ENCODE peak calls at places on chromosome 11, in six cellular contexts. One of them, this sample, is unnamed. For H3K4me1 and H3K36me3, the result is how much of the 10 kb centered on the place peaks cover.

GRCh38 chr11:118910309-118911112 is 15.2 kb downstream of the BCL9L start:
- DNase-seq in pancreas: peak
- DNase-seq in lower lobe of right lung: peak
- DNase-seq in CD8-positive, alpha-beta T cell: peak
- DNase-seq in right lobe of liver: peak
- DNase-seq in PC-3: peak
- DNase-seq in this sample: peak

GRCh38 chr11:134412508-134413333 is 679 bp upstream of the B3GAT1 start:
- DNase-seq in PC-3: no peak
- DNase-seq in pancreas: no peak
- DNase-seq in lower lobe of right lung: no peak
- DNase-seq in right lobe of liver: no peak
- DNase-seq in CD8-positive, alpha-beta T cell: peak
- DNase-seq in this sample: peak

GRCh38 chr11:11117730-11118129 is 235.3 kb downstream of the CSNK2A3 start:
- DNase-seq in right lobe of liver: no peak
- DNase-seq in PC-3: no peak
- DNase-seq in pancreas: no peak
- DNase-seq in CD8-positive, alpha-beta T cell: no peak
- DNase-seq in lower lobe of right lung: no peak
- DNase-seq in this sample: no peak

GRCh38 chr11:117814766-117815261 is 9.7 kb downstream of the FXYD2 start:
- DNase-seq in lower lobe of right lung: peak
- DNase-seq in CD8-positive, alpha-beta T cell: peak
- DNase-seq in PC-3: no peak
- DNase-seq in right lobe of liver: no peak
- DNase-seq in pancreas: peak
- DNase-seq in this sample: peak

GRCh38 chr11:96963375-96963774 is 573.6 kb downstream of the JRKL start:
- DNase-seq in pancreas: no peak
- DNase-seq in PC-3: no peak
- DNase-seq in CD8-positive, alpha-beta T cell: no peak
- DNase-seq in right lobe of liver: no peak
- DNase-seq in lower lobe of right lung: no peak
- DNase-seq in this sample: no peak

GRCh38 chr11:125663910-125664309 is 16.7 kb downstream of the ACRV1 start:
- DNase-seq in lower lobe of right lung: no peak
- DNase-seq in PC-3: no peak
- DNase-seq in CD8-positive, alpha-beta T cell: no peak
- DNase-seq in right lobe of liver: no peak
- DNase-seq in pancreas: no peak
- DNase-seq in this sample: no peak

GRCh38 chr11:58675344-58676155 is 53.1 kb downstream of the CNTF start:
- DNase-seq in lower lobe of right lung: peak
- DNase-seq in right lobe of liver: peak
- DNase-seq in CD8-positive, alpha-beta T cell: peak
- DNase-seq in PC-3: peak
- DNase-seq in pancreas: peak
- DNase-seq in this sample: peak

GRCh38 chr11:127003260-127003981 is 2.9 kb upstream of the KIRREL3 start:
- DNase-seq in lower lobe of right lung: no peak
- DNase-seq in PC-3: no peak
- DNase-seq in pancreas: peak
- DNase-seq in right lobe of liver: peak
- DNase-seq in CD8-positive, alpha-beta T cell: no peak
- DNase-seq in this sample: peak

GRCh38 chr11:37710031-37710430 is 1112.0 kb upstream of the RAG2 start:
- DNase-seq in lower lobe of right lung: no peak
- DNase-seq in pancreas: no peak
- DNase-seq in CD8-positive, alpha-beta T cell: no peak
- DNase-seq in PC-3: no peak
- DNase-seq in right lobe of liver: no peak
- DNase-seq in this sample: no peak

GRCh38 chr11:128927108-128927461 is 15.6 kb downstream of the TP53AIP1 start:
- DNase-seq in right lobe of liver: no peak
- DNase-seq in lower lobe of right lung: no peak
- DNase-seq in CD8-positive, alpha-beta T cell: no peak
- DNase-seq in PC-3: no peak
- DNase-seq in pancreas: no peak
- DNase-seq in this sample: no peak

GRCh38 chr11:86116996-86117705 is 48.3 kb upstream of the PICALM start:
- DNase-seq in lower lobe of right lung: no peak
- DNase-seq in CD8-positive, alpha-beta T cell: no peak
- DNase-seq in PC-3: peak
- DNase-seq in right lobe of liver: no peak
- DNase-seq in pancreas: no peak
- DNase-seq in this sample: no peak

GRCh38 chr11:68868221-68868620 is 26.5 kb upstream of the CPT1A start:
- DNase-seq in PC-3: no peak
- DNase-seq in right lobe of liver: no peak
- DNase-seq in pancreas: no peak
- DNase-seq in lower lobe of right lung: no peak
- DNase-seq in CD8-positive, alpha-beta T cell: no peak
- DNase-seq in this sample: no peak

GRCh38 chr11:69599502-69599901 is 41.5 kb upstream of the CCND1 start:
- DNase-seq in PC-3: no peak
- DNase-seq in right lobe of liver: no peak
- DNase-seq in CD8-positive, alpha-beta T cell: no peak
- DNase-seq in pancreas: no peak
- DNase-seq in lower lobe of right lung: no peak
- DNase-seq in this sample: peak

GRCh38 chr11:134552749-134553148 is 140.7 kb upstream of the B3GAT1 start:
- DNase-seq in right lobe of liver: no peak
- DNase-seq in CD8-positive, alpha-beta T cell: no peak
- DNase-seq in PC-3: no peak
- DNase-seq in lower lobe of right lung: no peak
- DNase-seq in pancreas: no peak
- DNase-seq in this sample: no peak

GRCh38 chr11:134224710-134225662 is 515 bp downstream of the VPS26B start:
- DNase-seq in pancreas: peak
- DNase-seq in PC-3: peak
- DNase-seq in CD8-positive, alpha-beta T cell: peak
- DNase-seq in right lobe of liver: peak
- DNase-seq in lower lobe of right lung: peak
- DNase-seq in this sample: peak

GRCh38 chr11:46597609-46598219 is 3.9 kb upstream of the AMBRA1 start:
- DNase-seq in PC-3: no peak
- DNase-seq in pancreas: no peak
- DNase-seq in CD8-positive, alpha-beta T cell: no peak
- DNase-seq in right lobe of liver: no peak
- DNase-seq in lower lobe of right lung: no peak
- DNase-seq in this sample: no peak

GRCh38 chr11:78354741-78355705 is 62.6 kb downstream of the GAB2 start:
- DNase-seq in lower lobe of right lung: peak
- DNase-seq in right lobe of liver: no peak
- DNase-seq in pancreas: no peak
- DNase-seq in CD8-positive, alpha-beta T cell: no peak
- DNase-seq in PC-3: no peak
- DNase-seq in this sample: peak

GRCh38 chr11:126411971-126412381 is 56.5 kb downstream of the ST3GAL4 start:
- DNase-seq in CD8-positive, alpha-beta T cell: no peak
- DNase-seq in pancreas: no peak
- DNase-seq in right lobe of liver: no peak
- DNase-seq in lower lobe of right lung: no peak
- DNase-seq in PC-3: no peak
- DNase-seq in this sample: no peak

GRCh38 chr11:117950999-117951961 is 22.1 kb upstream of the TMPRSS13 start:
- DNase-seq in pancreas: no peak
- DNase-seq in lower lobe of right lung: no peak
- DNase-seq in right lobe of liver: no peak
- DNase-seq in PC-3: no peak
- DNase-seq in CD8-positive, alpha-beta T cell: peak
- DNase-seq in this sample: no peak

GRCh38 chr11:111792955-111793500 is 26.8 kb upstream of the PPP2R1B start:
- DNase-seq in PC-3: no peak
- DNase-seq in CD8-positive, alpha-beta T cell: no peak
- DNase-seq in lower lobe of right lung: no peak
- DNase-seq in right lobe of liver: no peak
- DNase-seq in pancreas: no peak
- DNase-seq in this sample: no peak

GRCh38 chr11:88303037-88303436 is 34.5 kb downstream of the CTSC start:
- DNase-seq in CD8-positive, alpha-beta T cell: no peak
- DNase-seq in right lobe of liver: no peak
- DNase-seq in pancreas: no peak
- DNase-seq in lower lobe of right lung: no peak
- DNase-seq in PC-3: no peak
- DNase-seq in this sample: no peak

GRCh38 chr11:94504689-94505293 is 7.5 kb upstream of the C11orf97 start:
- DNase-seq in PC-3: peak
- DNase-seq in CD8-positive, alpha-beta T cell: no peak
- DNase-seq in pancreas: no peak
- DNase-seq in lower lobe of right lung: no peak
- DNase-seq in right lobe of liver: no peak
- DNase-seq in this sample: peak

GRCh38 chr11:47980907-47981621 is 705 bp downstream of the PTPRJ start:
- DNase-seq in right lobe of liver: peak
- DNase-seq in lower lobe of right lung: peak
- DNase-seq in CD8-positive, alpha-beta T cell: no peak
- DNase-seq in pancreas: peak
- DNase-seq in PC-3: peak
- DNase-seq in this sample: peak

GRCh38 chr11:126647735-126648134 is 292.2 kb downstream of the ST3GAL4 start:
- DNase-seq in CD8-positive, alpha-beta T cell: no peak
- DNase-seq in right lobe of liver: no peak
- DNase-seq in lower lobe of right lung: no peak
- DNase-seq in PC-3: peak
- DNase-seq in pancreas: no peak
- DNase-seq in this sample: peak

GRCh38 chr11:46381046-46381835 is at the start of gene MDK:
- DNase-seq in CD8-positive, alpha-beta T cell: no peak
- DNase-seq in lower lobe of right lung: peak
- DNase-seq in pancreas: peak
- DNase-seq in PC-3: no peak
- DNase-seq in right lobe of liver: no peak
- DNase-seq in this sample: peak

GRCh38 chr11:102426570-102426969 is 26.0 kb downstream of the TMEM123 start:
- DNase-seq in PC-3: no peak
- DNase-seq in CD8-positive, alpha-beta T cell: no peak
- DNase-seq in right lobe of liver: no peak
- DNase-seq in lower lobe of right lung: no peak
- DNase-seq in pancreas: no peak
- DNase-seq in this sample: no peak
- H3K4me1 ChIP-seq in PC-3: under half
- H3K4me1 ChIP-seq in CD8-positive, alpha-beta T cell: half or more
- H3K4me1 ChIP-seq in right lobe of liver: under half
- H3K4me1 ChIP-seq in lower lobe of right lung: under half
- H3K4me1 ChIP-seq in pancreas: under half
- H3K4me1 ChIP-seq in this sample: half or more

GRCh38 chr11:1563149-1563638 is 8.9 kb downstream of the DUSP8 start:
- DNase-seq in pancreas: no peak
- DNase-seq in lower lobe of right lung: no peak
- DNase-seq in CD8-positive, alpha-beta T cell: no peak
- DNase-seq in right lobe of liver: no peak
- DNase-seq in PC-3: no peak
- DNase-seq in this sample: no peak

GRCh38 chr11:1565173-1565903 is 6.7 kb downstream of the DUSP8 start:
- DNase-seq in lower lobe of right lung: no peak
- DNase-seq in CD8-positive, alpha-beta T cell: no peak
- DNase-seq in pancreas: peak
- DNase-seq in PC-3: no peak
- DNase-seq in right lobe of liver: no peak
- DNase-seq in this sample: no peak

GRCh38 chr11:1564535-1565172 is 7.4 kb downstream of the DUSP8 start:
- DNase-seq in lower lobe of right lung: no peak
- DNase-seq in CD8-positive, alpha-beta T cell: no peak
- DNase-seq in pancreas: peak
- DNase-seq in PC-3: peak
- DNase-seq in right lobe of liver: no peak
- DNase-seq in this sample: peak

GRCh38 chr11:1562469-1563148 is 9.5 kb downstream of the DUSP8 start:
- DNase-seq in PC-3: no peak
- DNase-seq in right lobe of liver: no peak
- DNase-seq in lower lobe of right lung: peak
- DNase-seq in CD8-positive, alpha-beta T cell: no peak
- DNase-seq in pancreas: no peak
- DNase-seq in this sample: no peak

DNA sequence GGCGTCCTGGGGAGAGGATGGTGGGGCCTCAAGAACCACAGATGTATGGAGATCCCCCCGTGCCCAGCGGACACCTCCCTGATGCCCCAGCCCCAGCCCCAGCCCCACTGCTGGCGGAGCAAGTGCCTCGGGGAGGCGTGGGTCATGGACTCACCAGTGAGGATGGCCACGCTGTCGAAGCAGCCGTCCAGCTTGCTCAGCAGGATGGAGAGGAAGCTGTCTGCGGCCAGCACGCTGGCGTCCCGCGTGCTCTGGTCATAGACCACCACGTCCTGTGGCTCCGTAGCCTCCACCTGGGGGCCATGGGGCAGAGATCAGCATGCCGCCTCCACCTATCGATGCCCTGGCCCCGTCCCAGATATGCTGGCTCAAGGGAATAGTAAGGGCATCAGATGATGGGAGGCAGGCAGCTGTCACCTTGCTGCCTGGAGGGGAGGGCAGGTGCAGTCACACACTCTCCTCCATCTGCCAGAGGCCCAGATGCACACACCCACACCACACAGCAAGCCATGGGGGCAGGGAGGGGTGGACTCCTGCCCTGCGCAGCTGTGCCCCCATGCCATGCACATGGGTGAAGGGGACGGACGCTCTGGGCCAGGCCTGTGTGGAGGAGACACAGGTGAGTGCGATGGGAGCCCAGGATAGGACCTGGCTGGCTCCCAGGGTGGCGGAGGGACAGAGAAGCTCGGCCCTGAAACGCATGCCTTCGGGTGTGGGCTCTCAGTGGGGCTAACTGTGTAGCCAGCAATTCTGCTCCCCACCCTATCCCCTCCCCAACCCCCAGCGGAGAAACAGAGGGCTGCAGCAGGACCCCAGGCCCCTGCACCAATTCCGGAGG is 8.2 kb downstream of the DUSP8 start:
- DNase-seq in lower lobe of right lung: no peak
- DNase-seq in right lobe of liver: no peak
- DNase-seq in CD8-positive, alpha-beta T cell: no peak
- DNase-seq in pancreas: peak
- DNase-seq in PC-3: no peak
- DNase-seq in this sample: no peak
- H3K36me3 ChIP-seq in lower lobe of right lung: under half
- H3K36me3 ChIP-seq in right lobe of liver: under half
- H3K36me3 ChIP-seq in CD8-positive, alpha-beta T cell: under half
- H3K36me3 ChIP-seq in pancreas: under half
- H3K36me3 ChIP-seq in PC-3: under half
- H3K36me3 ChIP-seq in this sample: under half

GRCh38 chr11:6219359-6219758 is 14.0 kb downstream of the C11orf42 start:
- DNase-seq in CD8-positive, alpha-beta T cell: no peak
- DNase-seq in lower lobe of right lung: no peak
- DNase-seq in pancreas: no peak
- DNase-seq in right lobe of liver: no peak
- DNase-seq in PC-3: peak
- DNase-seq in this sample: peak
- TF ChIP-seq CTCF in CD8-positive, alpha-beta T cell: no peak
- TF ChIP-seq CTCF in lower lobe of right lung: no peak
- TF ChIP-seq CTCF in pancreas: no peak
- TF ChIP-seq CTCF in right lobe of liver: no peak
- TF ChIP-seq CTCF in PC-3: no peak
- TF ChIP-seq CTCF in this sample: no peak

DNA sequence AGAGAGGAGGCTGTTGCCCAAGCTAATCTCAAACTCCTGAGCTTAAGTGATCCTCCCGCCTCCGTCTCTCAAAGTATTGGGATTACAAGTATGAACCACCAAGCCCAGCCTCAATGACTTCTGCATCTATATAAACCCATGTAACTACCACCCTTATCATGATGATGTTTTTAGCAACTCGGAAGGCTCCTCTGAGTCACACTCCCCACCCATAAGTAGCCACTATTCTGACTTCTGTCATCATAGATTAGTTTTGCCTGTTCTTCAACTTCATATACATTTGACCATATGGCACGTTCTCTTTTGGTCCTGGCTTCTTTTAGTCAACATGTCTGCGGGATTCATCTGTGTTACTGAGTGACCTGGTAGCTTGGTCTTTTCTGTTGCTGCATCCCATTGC is 6.4 kb upstream of the FOSL1 start:
- DNase-seq in pancreas: no peak
- DNase-seq in right lobe of liver: no peak
- DNase-seq in CD8-positive, alpha-beta T cell: no peak
- DNase-seq in PC-3: peak
- DNase-seq in lower lobe of right lung: no peak
- DNase-seq in this sample: no peak
- H3K4me1 ChIP-seq in pancreas: under half
- H3K4me1 ChIP-seq in right lobe of liver: under half
- H3K4me1 ChIP-seq in CD8-positive, alpha-beta T cell: under half
- H3K4me1 ChIP-seq in PC-3: half or more
- H3K4me1 ChIP-seq in lower lobe of right lung: under half
- H3K4me1 ChIP-seq in this sample: under half

This sample was measured in A673.